ENCODE peak calls at places on chromosomes 2 and 18, in six cellular contexts. L is esophagus squamous epithelium, I is H9, O is K562, Y is heart left ventricle, V is uterus. P is an unnamed sample. For H3K27me3 and H3K4me1, the result is how much of the 10 kb centered on the place peaks cover.

GRCh38 chr2:231199219-231199618 is 788 bp downstream of the ARMC9 start:
- DNase-seq in L (no peak), I (no peak), O (no peak), Y (no peak), V (no peak), P (no peak)

GRCh38 chr2:234320098-234320497 is 176.8 kb downstream of the ARL4C start:
- DNase-seq in L (no peak), I (no peak), O (no peak), Y (no peak), V (no peak), P (no peak)

GRCh38 chr2:43484323-43484930 is 111.4 kb downstream of the THADA start:
- DNase-seq in L (no peak), I (no peak), O (peak), Y (no peak), V (no peak), P (peak)

GRCh38 chr2:37617119-37617892 is 54.1 kb downstream of the CDC42EP3 start:
- DNase-seq in L (no peak), I (no peak), O (no peak), Y (no peak), V (no peak), P (no peak)

GRCh38 chr2:160555420-160555819 is 61.8 kb upstream of the RBMS1 start:
- DNase-seq in L (no peak), I (no peak), O (no peak), Y (no peak), V (no peak), P (no peak)

GRCh38 chr2:10452956-10453885 is 5.1 kb upstream of the ODC1 start:
- DNase-seq in L (no peak), I (no peak), O (no peak), Y (no peak), V (no peak), P (no peak)

GRCh38 chr2:160411167-160411566 is 82.4 kb downstream of the RBMS1 start:
- DNase-seq in L (no peak), I (no peak), O (no peak), Y (no peak), V (no peak), P (no peak)

GRCh38 chr2:170396799-170397459 is 219.0 kb downstream of the MYO3B start:
- DNase-seq in L (no peak), I (no peak), O (peak), Y (no peak), V (no peak), P (no peak)

GRCh38 chr2:42569116-42569711 is 782 bp downstream of the MTA3 start:
- DNase-seq in L (no peak), I (no peak), O (peak), Y (peak), V (peak), P (peak)

GRCh38 chr2:16656784-16657391 is 8.7 kb downstream of the CYRIA start:
- DNase-seq in L (no peak), I (no peak), O (no peak), Y (peak), V (no peak), P (no peak)

GRCh38 chr2:205957452-205958154 is 128.4 kb downstream of the INO80D start:
- DNase-seq in L (no peak), I (peak), O (no peak), Y (no peak), V (no peak), P (no peak)

GRCh38 chr2:95344208-95344570 is 47.0 kb downstream of the KCNIP3 start:
- DNase-seq in L (no peak), I (no peak), O (no peak), Y (no peak), V (no peak), P (no peak)

GRCh38 chr18:8116346-8117007 is 492.8 kb upstream of the RAB12 start:
- DNase-seq in L (no peak), I (no peak), O (peak), Y (no peak), V (no peak), P (no peak)

GRCh38 chr18:23812566-23813440 is 123.5 kb downstream of the LAMA3 start:
- DNase-seq in L (no peak), I (no peak), O (peak), Y (no peak), V (no peak), P (no peak)

GRCh38 chr2:180314086-180314485 is 307.0 kb upstream of the CWC22 start:
- DNase-seq in L (no peak), I (no peak), O (no peak), Y (no peak), V (no peak), P (no peak)

GRCh38 chr2:95231723-95232122 is 24.4 kb downstream of the ZNF892 start:
- DNase-seq in L (no peak), I (peak), O (peak), Y (peak), V (no peak), P (no peak)

GRCh38 chr2:20491739-20492531 is 45.1 kb downstream of the RHOB start:
- DNase-seq in L (no peak), I (no peak), O (peak), Y (peak), V (no peak), P (peak)

GRCh38 chr2:218956039-218956438 is 3.4 kb upstream of the CDK5R2 start:
- DNase-seq in L (no peak), I (no peak), O (no peak), Y (no peak), V (no peak), P (no peak)

GRCh38 chr2:224802407-224802806 is 86.2 kb upstream of the CCDC195 start:
- DNase-seq in L (no peak), I (peak), O (no peak), Y (no peak), V (no peak), P (no peak)

GRCh38 chr2:149767516-149767974 is 180.0 kb upstream of the MMADHC start:
- DNase-seq in L (no peak), I (no peak), O (no peak), Y (no peak), V (no peak), P (no peak)

GRCh38 chr18:31941010-31941809 is 1.7 kb downstream of the TRAPPC8 start:
- DNase-seq in L (no peak), I (no peak), O (no peak), Y (no peak), V (no peak), P (no peak)

GRCh38 chr2:153354406-153354805 is 124.2 kb downstream of the RPRM start:
- DNase-seq in L (no peak), I (no peak), O (no peak), Y (no peak), V (no peak), P (no peak)

GRCh38 chr2:172082944-172083718 is 2.2 kb upstream of the DLX1 start:
- DNase-seq in L (no peak), I (no peak), O (no peak), Y (no peak), V (no peak), P (no peak)

GRCh38 chr2:215828528-215829184 is 184.7 kb downstream of the MREG start:
- DNase-seq in L (no peak), I (peak), O (peak), Y (peak), V (peak), P (no peak)

GRCh38 chr18:24876266-24876665 is 415.8 kb downstream of the HRH4 start:
- DNase-seq in L (no peak), I (no peak), O (no peak), Y (no peak), V (no peak), P (no peak)

GRCh38 chr18:56326386-56327072 is 311.9 kb downstream of the TXNL1 start:
- DNase-seq in L (no peak), I (no peak), O (no peak), Y (no peak), V (no peak), P (no peak)

GRCh38 chr18:46624127-46624526 is 32.9 kb downstream of the LOXHD1 start:
- DNase-seq in L (no peak), I (no peak), O (no peak), Y (no peak), V (no peak), P (no peak)

GRCh38 chr2:182891611-182892010 is 25.2 kb upstream of the FRZB start:
- DNase-seq in L (no peak), I (no peak), O (no peak), Y (no peak), V (no peak), P (no peak)

GRCh38 chr2:17076535-17076934 is 410.9 kb upstream of the CYRIA start:
- DNase-seq in L (no peak), I (no peak), O (no peak), Y (no peak), V (no peak), P (no peak)

GRCh38 chr2:36452279-36452678 is 96.7 kb downstream of the CRIM1 start:
- DNase-seq in L (no peak), I (no peak), O (no peak), Y (no peak), V (no peak), P (no peak)

GRCh38 chr18:48059363-48060109 is 129.1 kb upstream of the SMAD2 start:
- DNase-seq in L (no peak), I (peak), O (no peak), Y (no peak), V (no peak), P (no peak)

GRCh38 chr2:44453289-44453688 is 91.5 kb downstream of the CAMKMT start:
- DNase-seq in L (no peak), I (no peak), O (no peak), Y (no peak), V (no peak), P (no peak)

GRCh38 chr2:14557921-14558320 is 74.6 kb upstream of the LRATD1 start:
- DNase-seq in L (no peak), I (no peak), O (no peak), Y (no peak), V (no peak), P (no peak)

DNA sequence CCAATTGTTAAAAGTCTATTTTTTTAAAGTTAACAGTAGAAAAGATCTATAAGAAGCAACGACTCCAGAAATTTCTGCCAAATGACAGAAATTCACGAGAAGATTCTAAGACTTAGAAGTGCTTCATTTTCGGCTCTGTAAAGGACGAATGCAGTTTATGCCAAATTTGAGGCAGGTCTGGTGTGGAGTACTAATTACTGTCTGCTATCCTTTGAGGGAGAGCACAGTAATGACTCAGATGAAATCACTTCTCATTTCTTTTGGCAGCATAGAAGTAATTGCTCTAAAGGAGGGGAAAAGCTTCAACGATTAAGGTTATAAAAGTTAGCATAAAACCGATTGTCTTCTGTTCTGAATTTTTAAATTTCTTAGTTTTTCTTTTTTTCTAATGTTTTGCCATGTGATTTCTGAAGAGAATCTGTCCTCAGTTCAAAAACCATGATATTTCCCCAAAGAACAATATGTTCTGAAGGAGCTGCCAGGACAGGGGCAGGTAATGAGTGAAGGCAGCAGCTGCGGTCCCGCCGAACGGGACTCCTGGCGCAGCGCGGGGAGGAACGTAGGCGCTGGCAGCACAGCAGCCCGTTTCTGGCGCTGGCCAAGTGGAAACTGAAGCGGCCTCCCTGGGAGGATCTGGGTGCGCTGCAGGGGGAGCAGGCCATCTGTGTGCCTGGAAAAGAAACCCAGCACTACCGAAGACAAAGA is 11.5 kb downstream of the G6PC2 start:
- DNase-seq in L (no peak), I (peak), O (no peak), Y (peak), V (no peak), P (no peak)
- H3K27me3 ChIP-seq in L (under half), I (under half), O (under half), Y (under half), V (under half), P (under half)

GRCh38 chr2:60519259-60519863 is 34.1 kb downstream of the BCL11A start:
- DNase-seq in L (no peak), I (no peak), O (no peak), Y (no peak), V (no peak), P (no peak)

GRCh38 chr2:60518567-60518966 is 34.9 kb downstream of the BCL11A start:
- DNase-seq in L (no peak), I (no peak), O (no peak), Y (no peak), V (no peak), P (no peak)

GRCh38 chr2:60522462-60522861 is 31.0 kb downstream of the BCL11A start:
- DNase-seq in L (no peak), I (no peak), O (no peak), Y (no peak), V (no peak), P (no peak)

GRCh38 chr2:60520477-60520876 is 33.0 kb downstream of the BCL11A start:
- DNase-seq in L (no peak), I (no peak), O (no peak), Y (no peak), V (no peak), P (no peak)

DNA sequence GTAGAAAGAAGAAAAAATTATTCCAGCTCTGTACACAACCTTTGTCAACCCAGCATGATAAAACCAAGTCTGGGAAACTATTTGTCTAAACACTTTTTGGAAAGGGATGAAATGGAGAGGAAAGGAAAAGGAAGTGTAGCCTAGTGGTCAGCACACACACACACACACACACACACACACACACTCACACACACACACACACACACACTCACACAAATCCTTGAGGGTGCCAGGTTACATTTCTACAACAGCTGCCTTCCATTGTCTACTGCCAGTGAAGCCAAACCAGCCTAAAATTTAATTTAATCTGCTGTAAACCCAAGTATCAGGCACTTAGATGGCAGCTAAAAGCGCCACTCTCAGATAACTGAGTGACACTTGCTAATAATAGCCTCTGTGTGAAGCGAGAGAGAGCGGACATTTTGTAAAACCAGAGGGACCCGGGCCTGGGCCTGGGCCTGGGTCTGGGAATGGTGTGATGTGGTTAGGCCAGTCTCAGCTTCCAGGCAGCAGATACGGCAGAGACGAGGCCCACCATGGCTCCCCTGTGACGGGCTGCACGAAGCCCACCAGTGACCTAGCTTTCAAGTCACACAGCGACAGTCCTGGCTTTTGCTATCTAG is 32.4 kb downstream of the BCL11A start:
- DNase-seq in L (no peak), I (no peak), O (no peak), Y (no peak), V (no peak), P (no peak)
- H3K4me1 ChIP-seq in L (under half), I (under half), O (under half), Y (under half), V (under half), P (under half)

DNA sequence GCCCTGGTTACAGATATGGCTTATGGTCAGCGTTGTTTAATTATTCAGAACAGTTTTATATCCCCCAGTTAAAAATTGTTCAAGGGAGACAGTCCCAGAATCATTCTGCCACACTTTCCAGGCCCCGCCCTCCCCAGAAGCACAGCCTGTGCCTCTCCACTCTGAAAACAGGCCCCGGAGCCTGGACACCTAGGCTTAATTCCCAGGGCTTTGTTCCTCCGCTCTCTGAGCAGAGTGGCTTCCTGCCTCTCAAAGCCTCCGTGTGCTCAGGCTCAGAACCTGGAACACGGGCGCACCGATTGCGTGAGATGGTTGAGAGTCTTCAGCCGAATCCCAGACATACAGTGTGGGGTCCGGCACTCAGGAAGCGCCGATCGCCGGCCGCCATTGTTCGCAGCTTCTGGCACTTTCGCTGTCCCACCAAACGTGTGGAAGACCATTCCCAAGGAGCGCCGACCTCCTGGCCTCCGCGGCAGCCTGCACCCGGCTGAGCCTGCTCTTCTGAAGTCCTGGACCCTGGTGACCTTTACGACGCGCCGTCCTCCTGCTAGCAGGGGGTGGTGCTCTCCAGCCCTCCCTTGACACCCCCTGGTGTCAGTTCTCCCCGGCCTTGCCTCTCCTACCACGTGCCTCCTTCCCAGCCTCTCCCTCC is 45.6 kb downstream of the TWIST2 start:
- DNase-seq in L (no peak), I (no peak), O (no peak), Y (no peak), V (no peak), P (no peak)
- H3K27ac ChIP-seq in L (peak), I (no peak), O (no peak), Y (no peak), V (peak), P (no peak)

GRCh38 chr18:79712206-79712857 is 32.7 kb downstream of the CTDP1 start:
- DNase-seq in L (no peak), I (no peak), O (no peak), Y (no peak), V (no peak), P (no peak)
- H3K27me3 ChIP-seq in L (under half), I (under half), O (under half), Y (under half), V (under half), P (under half)

DNA sequence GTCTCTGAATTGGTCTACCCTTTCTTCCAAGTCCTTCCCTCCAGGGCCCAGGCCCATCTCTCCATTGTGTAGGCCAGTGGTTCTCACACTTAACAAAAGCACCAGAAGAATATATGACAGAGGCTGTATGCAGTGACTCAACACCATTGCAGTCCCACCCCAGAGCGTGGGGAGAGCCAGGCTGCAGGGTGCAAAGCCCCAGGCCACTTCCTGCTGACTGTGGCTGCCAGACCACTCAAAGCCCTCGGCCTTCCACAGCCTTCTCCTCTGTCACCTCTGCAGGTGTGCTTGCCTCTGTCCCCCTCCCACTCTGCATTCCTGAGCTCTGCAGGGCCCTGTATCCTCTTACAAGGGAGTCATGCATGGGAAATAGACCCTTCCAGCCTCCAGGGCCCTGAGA is 40.4 kb upstream of the ARHGEF4 start:
- DNase-seq in L (no peak), I (peak), O (no peak), Y (no peak), V (no peak), P (no peak)
- H3K4me1 ChIP-seq in L (under half), I (under half), O (under half), Y (under half), V (under half), P (under half)

DNA sequence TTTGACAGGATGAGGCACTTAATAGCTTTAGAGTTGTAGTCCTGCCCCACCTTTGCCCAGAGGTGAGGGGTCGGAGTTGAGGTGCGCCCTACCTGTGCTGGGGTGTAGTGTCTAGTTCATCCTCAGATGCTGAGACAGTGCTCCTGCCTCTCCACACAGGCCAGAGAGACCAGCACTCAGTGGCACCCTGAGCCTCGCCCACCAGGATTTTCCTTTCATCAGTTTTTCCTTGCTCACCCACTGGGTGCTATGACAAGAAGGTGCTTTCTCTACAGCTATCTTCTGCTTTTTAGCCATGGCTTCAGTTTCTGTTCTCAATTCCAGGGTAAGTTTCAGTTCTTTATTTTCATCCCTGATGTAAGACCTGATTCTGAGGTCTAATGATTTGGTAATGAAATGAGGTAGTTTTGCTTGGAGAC is 16.8 kb upstream of the TMEM131 start:
- DNase-seq in L (no peak), I (no peak), O (no peak), Y (no peak), V (no peak), P (no peak)
- H3K27ac ChIP-seq in L (no peak), I (no peak), O (no peak), Y (no peak), V (no peak), P (no peak)

GRCh38 chr18:3873698-3874495 is 423.9 kb downstream of the TGIF1 start:
- DNase-seq in L (no peak), I (no peak), O (no peak), Y (no peak), V (no peak), P (no peak)
- H3K27me3 ChIP-seq in L (under half), I (under half), O (under half), Y (under half), V (under half), P (under half)